ENCODE peak calls at places on chromosome 13, in five cellular contexts. N is AG09309, K is neural crest cell, Y is colonic mucosa, E is fibroblast of pulmonary artery. J is an unnamed sample.

GRCh38 chr13:112073245-112074138 is 6.5 kb downstream of the SOX1 start:
- DNase-seq in N (no peak), K (peak), Y (no peak), E (no peak), J (no peak)

GRCh38 chr13:21871919-21872318 is 201.0 kb downstream of the FGF9 start:
- DNase-seq in N (no peak), K (no peak), Y (no peak), E (no peak), J (no peak)

GRCh38 chr13:56352356-56352755 is 788.4 kb upstream of the PRR20A start:
- DNase-seq in N (no peak), K (no peak), Y (no peak), E (no peak), J (no peak)

GRCh38 chr13:63901630-63902029 is 2486.0 kb upstream of the PCDH20 start:
- DNase-seq in N (no peak), K (no peak), Y (no peak), E (no peak), J (no peak)

GRCh38 chr13:30421093-30422055 is 919 bp upstream of the UBE2L5 start:
- DNase-seq in N (no peak), K (peak), Y (peak), E (peak), J (peak)

GRCh38 chr13:89936256-89936655 is 1411.2 kb upstream of the MIR17HG start:
- DNase-seq in N (no peak), K (no peak), Y (no peak), E (no peak), J (no peak)

GRCh38 chr13:110593430-110594130 is 21.8 kb upstream of the NAXD start:
- DNase-seq in N (no peak), K (no peak), Y (no peak), E (peak), J (peak)

GRCh38 chr13:48333976-48334375 is 30.4 kb downstream of the RB1 start:
- DNase-seq in N (peak), K (no peak), Y (no peak), E (peak), J (peak)

GRCh38 chr13:34506796-34507195 is 435.3 kb upstream of the NBEA start:
- DNase-seq in N (no peak), K (no peak), Y (no peak), E (no peak), J (no peak)

GRCh38 chr13:39510296-39510695 is 92.7 kb downstream of the LHFPL6 start:
- DNase-seq in N (no peak), K (no peak), Y (no peak), E (no peak), J (no peak)

GRCh38 chr13:39875111-39875510 is 219.6 kb downstream of the COG6 start:
- DNase-seq in N (no peak), K (no peak), Y (no peak), E (peak), J (peak)

GRCh38 chr13:102903659-102904407 is 58.0 kb downstream of the ERCC5 start:
- DNase-seq in N (no peak), K (peak), Y (no peak), E (peak), J (peak)

GRCh38 chr13:54989418-54989817 is 1960.8 kb downstream of the OLFM4 start:
- DNase-seq in N (no peak), K (no peak), Y (no peak), E (no peak), J (no peak)

GRCh38 chr13:50125556-50126377 is 110.5 kb downstream of the KCNRG start:
- DNase-seq in N (peak), K (peak), Y (peak), E (peak), J (peak)
- TF ChIP-seq CTCF in N (no peak), K (no peak), Y (no peak), E (no peak), J (no peak)

GRCh38 chr13:53719281-53719680 is 690.7 kb downstream of the OLFM4 start:
- DNase-seq in N (no peak), K (no peak), Y (no peak), E (no peak), J (no peak)
- TF ChIP-seq CTCF in N (no peak), K (no peak), Y (no peak), E (no peak), J (no peak)

GRCh38 chr13:84574851-84575250 is 692.6 kb upstream of the SLITRK1 start:
- DNase-seq in N (peak), K (no peak), Y (no peak), E (peak), J (peak)
- TF ChIP-seq CTCF in N (peak), K (peak), Y (no peak), E (peak), J (peak)

DNA sequence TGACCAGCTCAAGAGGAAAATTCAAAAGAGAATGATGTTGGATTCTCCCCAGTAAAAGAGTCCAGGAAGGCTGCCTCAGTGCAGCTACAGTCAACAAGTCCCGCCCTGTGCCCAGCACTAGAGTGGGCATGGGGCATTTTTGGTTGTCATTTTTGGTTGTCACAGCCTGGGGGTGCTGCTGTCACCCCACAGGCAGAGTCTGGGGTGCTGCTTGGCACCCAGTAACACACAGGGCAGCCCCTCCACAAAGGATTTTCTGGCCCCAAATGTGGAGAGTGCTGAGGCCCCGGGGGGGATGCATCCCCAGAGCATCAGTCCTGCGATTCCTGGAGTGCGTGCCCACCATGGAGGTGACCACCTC is 28.2 kb upstream of the TMEM255B start:
- DNase-seq in N (no peak), K (no peak), Y (no peak), E (no peak), J (no peak)
- TF ChIP-seq CTCF in N (no peak), K (no peak), Y (no peak), E (no peak), J (no peak)

GRCh38 chr13:93265800-93266199 is 39.2 kb downstream of the GPC6 start:
- DNase-seq in N (no peak), K (no peak), Y (no peak), E (no peak), J (no peak)
- TF ChIP-seq CTCF in N (no peak), K (no peak), Y (no peak), E (no peak), J (no peak)

GRCh38 chr13:41942462-41943094 is 18.3 kb downstream of the VWA8 start:
- DNase-seq in N (no peak), K (no peak), Y (no peak), E (peak), J (peak)
- TF ChIP-seq CTCF in N (peak), K (peak), Y (peak), E (peak), J (peak)

GRCh38 chr13:78940444-78940843 is 281.5 kb upstream of the OBI1 start:
- DNase-seq in N (no peak), K (no peak), Y (no peak), E (no peak), J (no peak)
- TF ChIP-seq CTCF in N (no peak), K (no peak), Y (no peak), E (no peak), J (no peak)

GRCh38 chr13:42354246-42355117 is 82.5 kb downstream of the AKAP11 start:
- DNase-seq in N (no peak), K (no peak), Y (no peak), E (peak), J (peak)
- TF ChIP-seq CTCF in N (peak), K (no peak), Y (no peak), E (peak), J (peak)

J was measured in cardiac fibroblast.